ENCODE peak calls at places on chromosomes 1 and 21, in seven cellular contexts. F, N, O, R, M, H and S are unnamed samples.
A peak's percentile ranks its signal among the peaks of the same experiment; 100 is the strongest.

GRCh38 chr1:46026531-46026930 is 105.9 kb downstream of the PIK3R3 start:
- DNase-seq in F (peak; percentile 60), N (no peak), O (no peak), R (no peak), M (no peak), H (no peak), S (no peak)

GRCh38 chr1:25001125-25001915 is 71.2 kb upstream of the RUNX3 start:
- DNase-seq in F (no peak), N (peak; percentile 89), O (no peak), R (no peak), M (no peak), H (no peak), S (no peak)

GRCh38 chr1:12376236-12377064 is 146.6 kb downstream of the VPS13D start:
- DNase-seq in F (no peak), N (peak; percentile 35), O (no peak), R (no peak), M (no peak), H (no peak), S (no peak)

GRCh38 chr1:169109561-169110134 is 3.2 kb downstream of the ATP1B1 start:
- DNase-seq in F (peak; percentile 80), N (peak; percentile 56), O (no peak), R (peak; percentile 92), M (peak; percentile 74), H (peak; percentile 83), S (peak; percentile 92)

GRCh38 chr1:116921301-116921885 is 11.7 kb downstream of the PTGFRN start:
- DNase-seq in F (no peak), N (no peak), O (no peak), R (no peak), M (no peak), H (no peak), S (peak; percentile 4)

GRCh38 chr1:100799548-100799947 is 80.0 kb downstream of the VCAM1 start:
- DNase-seq in F (no peak), N (no peak), O (no peak), R (no peak), M (no peak), H (no peak), S (no peak)

GRCh38 chr1:66739401-66740157 is 12.7 kb upstream of the DYNLT5 start:
- DNase-seq in F (peak; percentile 29), N (peak; percentile 68), O (no peak), R (no peak), M (no peak), H (no peak), S (no peak)

GRCh38 chr21:34582506-34583150 is 32.3 kb downstream of the RCAN1 start:
- DNase-seq in F (peak; percentile 52), N (peak; percentile 62), O (no peak), R (peak; percentile 65), M (no peak), H (peak; percentile 8), S (no peak)

GRCh38 chr1:204714861-204715511 is 29.4 kb upstream of the LRRN2 start:
- DNase-seq in F (no peak), N (no peak), O (peak; percentile 54), R (no peak), M (no peak), H (no peak), S (no peak)

DNA sequence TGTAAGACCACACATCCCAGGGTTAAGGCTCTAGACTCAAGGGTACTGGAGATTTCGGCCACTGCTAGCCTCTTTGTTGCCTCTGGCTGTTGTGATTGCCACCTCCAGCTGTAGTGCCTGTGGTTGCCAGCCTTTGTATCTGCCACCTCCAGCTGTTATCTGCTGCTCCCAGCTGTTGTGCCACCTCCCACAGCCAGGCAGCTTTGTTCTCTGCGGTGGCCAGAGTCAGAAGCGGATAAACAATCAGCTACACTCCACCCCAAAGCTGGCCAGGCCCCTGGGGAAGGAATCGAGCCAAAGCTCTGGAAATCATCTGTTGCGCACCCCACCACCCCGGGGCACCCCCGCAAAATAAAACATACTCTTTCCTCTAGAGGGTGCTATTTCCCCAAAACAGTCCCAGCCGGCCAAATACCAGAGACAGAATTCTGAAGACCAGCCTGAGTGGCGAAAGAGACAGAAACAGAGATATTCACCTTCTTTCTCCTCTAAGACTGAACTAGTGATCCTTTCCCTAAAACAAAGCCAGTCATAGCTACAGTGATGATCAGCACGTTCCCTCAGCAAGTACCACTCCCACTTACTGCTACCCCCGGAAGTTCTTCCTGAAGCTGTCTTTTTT is 14.8 kb upstream of the PIGM start:
- DNase-seq in F (peak; percentile 43), N (peak; percentile 54), O (no peak), R (peak; percentile 21), M (peak; percentile 28), H (peak; percentile 75), S (peak; percentile 90)
- H3K4me3 ChIP-seq in F (no peak overlapping the region), N (no peak overlapping the region), O (no peak overlapping the region), R (no peak overlapping the region), M (no peak overlapping the region), H (peak overlapping the region; percentile 17), S (no peak overlapping the region)

GRCh38 chr1:32239790-32240139 is 7.3 kb upstream of the FAM167B start:
- DNase-seq in F (no peak), N (no peak), O (no peak), R (no peak), M (peak; percentile 61), H (no peak), S (peak; percentile 65)

GRCh38 chr1:32239335-32239734 is 7.7 kb upstream of the FAM167B start:
- DNase-seq in F (no peak), N (no peak), O (no peak), R (no peak), M (no peak), H (no peak), S (no peak)

GRCh38 chr1:32242341-32242851 is 4.6 kb upstream of the FAM167B start:
- DNase-seq in F (peak; percentile 58), N (peak; percentile 63), O (no peak), R (no peak), M (no peak), H (no peak), S (peak; percentile 67)

GRCh38 chr1:32240140-32240951 is 6.7 kb upstream of the FAM167B start:
- DNase-seq in F (peak; percentile 71), N (peak; percentile 57), O (peak; percentile 95), R (peak; percentile 39), M (peak; percentile 83), H (peak; percentile 53), S (peak; percentile 91)

DNA sequence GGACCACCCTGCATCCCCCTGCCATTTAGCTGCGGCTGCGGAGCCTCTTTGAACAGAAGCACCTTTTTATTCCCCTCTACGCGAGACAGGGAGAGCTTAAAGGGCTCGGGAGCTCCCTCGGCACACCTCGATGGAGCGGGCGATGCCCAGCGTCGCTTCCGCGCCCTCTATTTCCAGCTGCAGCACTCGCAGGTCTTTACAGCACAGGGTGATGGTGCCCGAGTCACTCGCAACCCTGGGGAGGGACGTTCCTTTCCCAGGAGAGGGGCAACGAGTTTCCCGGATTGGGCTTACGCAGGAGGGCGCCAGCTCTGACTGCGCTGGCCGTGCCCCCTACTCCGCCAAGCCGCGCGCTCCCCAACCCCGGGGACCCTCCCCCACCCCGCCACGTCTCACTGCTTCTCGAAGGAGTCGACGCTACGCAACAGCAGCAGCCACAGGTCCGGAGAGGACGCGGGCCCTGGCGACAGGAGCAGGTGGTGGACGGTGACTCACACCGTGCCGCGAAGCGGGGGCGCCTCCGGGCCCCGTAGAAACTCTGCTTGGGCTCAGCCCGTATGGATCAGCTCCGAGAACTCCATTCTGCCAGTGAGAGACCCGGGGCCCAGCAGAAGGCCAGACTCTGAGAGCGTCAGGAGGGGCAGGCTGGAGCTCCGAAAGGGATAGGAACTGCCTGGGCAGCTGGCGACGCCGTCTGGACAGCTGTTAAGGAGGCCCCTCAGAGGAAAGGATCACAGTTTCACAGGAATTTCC is 5.8 kb upstream of the FAM167B start:
- DNase-seq in F (peak; percentile 71), N (peak; percentile 62), O (peak; percentile 91), R (peak; percentile 66), M (peak; percentile 81), H (peak; percentile 42), S (peak; percentile 84)
- TF ChIP-seq POLR2A in F (no peak), N (no peak), O (no peak), R (peak; percentile 51), M (peak; percentile 62), H (no peak), S (no peak)

DNA sequence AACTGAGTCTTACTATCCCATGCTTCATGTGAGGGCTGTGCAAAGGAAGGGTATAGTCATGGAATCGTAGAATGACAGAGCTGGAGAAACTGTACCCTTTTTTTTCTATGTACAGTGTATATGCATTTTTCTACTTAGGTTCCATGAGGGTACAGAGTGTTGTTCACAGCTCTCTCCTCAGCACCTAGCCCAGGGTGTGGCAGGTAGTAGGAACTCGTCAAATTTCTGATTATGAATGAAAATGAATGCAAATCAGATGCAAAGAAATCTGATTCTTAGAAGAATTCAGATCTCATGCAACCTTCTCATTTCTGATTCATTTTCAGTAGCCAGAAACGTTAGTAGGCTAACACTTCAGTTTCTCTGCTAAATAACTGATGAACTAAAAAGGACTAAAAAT is 18.1 kb upstream of the HHAT start:
- DNase-seq in F (no peak), N (no peak), O (no peak), R (no peak), M (no peak), H (no peak), S (no peak)
- H3K4me3 ChIP-seq in F (no peak overlapping the region), N (no peak overlapping the region), O (no peak overlapping the region), R (no peak overlapping the region), M (no peak overlapping the region), H (no peak overlapping the region), S (no peak overlapping the region)

GRCh38 chr1:146019225-146020057 is 2.1 kb downstream of the HJV start:
- DNase-seq in F (no peak), N (no peak), O (no peak), R (no peak), M (no peak), H (no peak), S (no peak)
- TF ChIP-seq POLR2A in F (no peak), N (no peak), O (no peak), R (no peak), M (no peak), H (no peak), S (no peak)